ENCODE peak calls at places on chromosomes 7 and 10, in five cellular contexts. G is uterus; U is effector CD4-positive, alpha-beta T cell; A is tibial nerve; P is stimulated activated CD8-positive, alpha-beta memory T cell treated with anti-CD3 and anti-CD28 coated beads, Interleukin-15, amount 100 ng/mL, for 24 hours. Z is an unnamed sample.

GRCh38 chr10:132627736-132628512 is 90.3 kb downstream of the INPP5A start:
- DNase-seq in G (peak), U (no peak), A (no peak), P (no peak), Z (peak)

GRCh38 chr7:101243786-101244384 is 996 bp downstream of the FIS1 start:
- DNase-seq in G (peak), U (no peak), A (no peak), P (no peak), Z (no peak)

GRCh38 chr10:70115948-70116682 is 16.5 kb downstream of the AIFM2 start:
- DNase-seq in G (peak), U (peak), A (no peak), P (no peak), Z (peak)

GRCh38 chr7:97001656-97002554 is 3.4 kb upstream of the DLX6 start:
- DNase-seq in G (no peak), U (no peak), A (no peak), P (no peak), Z (no peak)

GRCh38 chr7:30893357-30893756 is 18.3 kb upstream of the AQP1 start:
- DNase-seq in G (no peak), U (no peak), A (peak), P (no peak), Z (peak)

GRCh38 chr10:2117641-2118040 is 380.3 kb upstream of the ADARB2 start:
- DNase-seq in G (no peak), U (no peak), A (no peak), P (no peak), Z (no peak)

GRCh38 chr7:19106308-19107141 is 10.9 kb downstream of the TWIST1 start:
- DNase-seq in G (no peak), U (no peak), A (no peak), P (no peak), Z (no peak)

GRCh38 chr7:101589976-101590662 is 39.0 kb downstream of the MYL10 start:
- DNase-seq in G (no peak), U (no peak), A (no peak), P (no peak), Z (no peak)

GRCh38 chr10:29970576-29970975 is 88.8 kb downstream of the JCAD start:
- DNase-seq in G (no peak), U (no peak), A (no peak), P (no peak), Z (no peak)

GRCh38 chr10:73971636-73972354 is 26.1 kb upstream of the VCL start:
- DNase-seq in G (no peak), U (no peak), A (no peak), P (no peak), Z (no peak)

GRCh38 chr7:43467846-43468245 is 115.1 kb upstream of the STK17A start:
- DNase-seq in G (no peak), U (no peak), A (no peak), P (no peak), Z (no peak)

GRCh38 chr10:103789771-103790201 is 65.6 kb downstream of the SH3PXD2A start:
- DNase-seq in G (no peak), U (no peak), A (no peak), P (no peak), Z (no peak)

GRCh38 chr7:92135100-92135429 is 788 bp upstream of the CYP51A1 start:
- DNase-seq in G (no peak), U (peak), A (no peak), P (no peak), Z (no peak)